ENCODE peak calls at places on chromosomes 16 and 17, in seven cellular contexts. R is endothelial cell; O is mammary epithelial cell; C is iris pigment epithelial cell; K is mucosa of gallbladder; V is CD4-positive, alpha-beta T cell; W is activated CD4-positive, alpha-beta T cell treated with anti-CD3 and anti-CD28 coated beads, Interleukin-2, amount 50 U/mL, for 48 hours. Y is an unnamed sample.

GRCh38 chr16:85181739-85182129 is 69.5 kb upstream of the CIBAR2 start:
- DNase-seq in R (no peak), O (no peak), C (no peak), K (no peak), V (no peak), W (no peak), Y (no peak)

GRCh38 chr16:88662222-88662842 is 559 bp downstream of the MVD start:
- DNase-seq in R (no peak), O (peak; percentile 17), C (no peak), K (no peak), V (no peak), W (no peak), Y (no peak)

GRCh38 chr17:1896243-1897163 is 66.7 kb downstream of the RPA1 start:
- DNase-seq in R (no peak), O (no peak), C (no peak), K (no peak), V (no peak), W (no peak), Y (no peak)

GRCh38 chr17:5555254-5555653 is 29.1 kb downstream of the NLRP1 start:
- DNase-seq in R (no peak), O (peak; percentile 82), C (peak; percentile 46), K (no peak), V (no peak), W (no peak), Y (no peak)

GRCh38 chr16:67652578-67653130 is 7.4 kb downstream of the ACD start:
- DNase-seq in R (no peak), O (peak; percentile 39), C (no peak), K (no peak), V (no peak), W (no peak), Y (no peak)

GRCh38 chr16:1707193-1707790 is 1.3 kb downstream of the MAPK8IP3 start:
- DNase-seq in R (no peak), O (no peak), C (peak; percentile 63), K (no peak), V (no peak), W (no peak), Y (no peak)

GRCh38 chr16:74438492-74438979 is 17.3 kb upstream of the CLEC18B start:
- DNase-seq in R (no peak), O (no peak), C (no peak), K (no peak), V (no peak), W (no peak), Y (no peak)

GRCh38 chr17:80851277-80851925 is 140.2 kb upstream of the CHMP6 start:
- DNase-seq in R (no peak), O (no peak), C (no peak), K (no peak), V (no peak), W (no peak), Y (no peak)

GRCh38 chr16:83813818-83814653 is 6.3 kb downstream of the HSBP1 start:
- DNase-seq in R (no peak), O (peak; percentile 37), C (peak; percentile 81), K (no peak), V (no peak), W (no peak), Y (no peak)

GRCh38 chr16:31001507-31002251 is 8.8 kb downstream of the STX1B start:
- DNase-seq in R (no peak), O (no peak), C (no peak), K (no peak), V (no peak), W (no peak), Y (no peak)

GRCh38 chr17:21551081-21551881 is 141.0 kb upstream of the KCNJ18 start:
- DNase-seq in R (peak; percentile 82), O (peak; percentile 69), C (peak; percentile 92), K (peak; percentile 76), V (peak; percentile 79), W (peak; percentile 72), Y (peak; percentile 75)

GRCh38 chr17:30244853-30245385 is 9.4 kb upstream of the SLC6A4 start:
- DNase-seq in R (no peak), O (peak; percentile 68), C (peak; percentile 19), K (no peak), V (no peak), W (no peak), Y (no peak)

GRCh38 chr16:21268236-21268635 is 9.9 kb downstream of the CRYM start:
- DNase-seq in R (no peak), O (no peak), C (no peak), K (no peak), V (no peak), W (no peak), Y (no peak)

GRCh38 chr16:88631384-88631783 is 7.0 kb upstream of the IL17C start:
- DNase-seq in R (no peak), O (no peak), C (no peak), K (no peak), V (no peak), W (no peak), Y (no peak)

GRCh38 chr17:57195790-57196460 is 60.4 kb upstream of the MSI2 start:
- DNase-seq in R (no peak), O (peak; percentile 98), C (peak; percentile 43), K (no peak), V (no peak), W (no peak), Y (no peak)

GRCh38 chr17:82350182-82351030 is 8.6 kb upstream of the TEX19 start:
- DNase-seq in R (no peak), O (no peak), C (no peak), K (no peak), V (peak; percentile 26), W (peak; percentile 64), Y (no peak)

GRCh38 chr16:9123401-9123800 is 32.0 kb downstream of the HAPSTR1 start:
- DNase-seq in R (no peak), O (no peak), C (no peak), K (no peak), V (no peak), W (no peak), Y (no peak)

GRCh38 chr16:6209355-6209930 is 1111.8 kb upstream of the EEF2KMT start:
- DNase-seq in R (no peak), O (no peak), C (no peak), K (no peak), V (no peak), W (no peak), Y (no peak)

GRCh38 chr16:88593064-88593463 is 22.9 kb downstream of the ZC3H18 start:
- DNase-seq in R (no peak), O (no peak), C (no peak), K (no peak), V (no peak), W (no peak), Y (no peak)

GRCh38 chr16:56203052-56203451 is 11.8 kb downstream of the GNAO1 start:
- DNase-seq in R (no peak), O (peak; percentile 12), C (peak; percentile 30), K (no peak), V (peak; percentile 37), W (peak; percentile 50), Y (peak; percentile 55)

GRCh38 chr17:6485646-6486412 is 41.6 kb downstream of the PIMREG start:
- DNase-seq in R (no peak), O (no peak), C (no peak), K (no peak), V (no peak), W (no peak), Y (no peak)

GRCh38 chr16:75217389-75217851 is 1.4 kb upstream of the CTRB1 start:
- DNase-seq in R (no peak), O (no peak), C (no peak), K (no peak), V (no peak), W (no peak), Y (no peak)

GRCh38 chr17:29155235-29155965 is 24.8 kb downstream of the MYO18A start:
- DNase-seq in R (no peak), O (peak; percentile 85), C (peak; percentile 68), K (peak; percentile 73), V (peak; percentile 43), W (peak; percentile 72), Y (no peak)

GRCh38 chr17:45022655-45023339 is 28.6 kb downstream of the DCAKD start:
- DNase-seq in R (no peak), O (no peak), C (no peak), K (no peak), V (no peak), W (no peak), Y (no peak)

GRCh38 chr17:32498362-32498761 is 11.6 kb downstream of the CDK5R1 start:
- DNase-seq in R (no peak), O (no peak), C (no peak), K (no peak), V (no peak), W (no peak), Y (no peak)

GRCh38 chr17:21002309-21003006 is 40.4 kb downstream of the USP22 start:
- DNase-seq in R (no peak), O (no peak), C (no peak), K (no peak), V (no peak), W (no peak), Y (no peak)

GRCh38 chr17:47427985-47428384 is 102.9 kb upstream of the NPEPPS start:
- DNase-seq in R (no peak), O (no peak), C (no peak), K (no peak), V (no peak), W (no peak), Y (no peak)

GRCh38 chr17:77298811-77299210 is 158.0 kb downstream of the SEC14L1 start:
- DNase-seq in R (no peak), O (no peak), C (no peak), K (no peak), V (no peak), W (no peak), Y (no peak)

GRCh38 chr16:50303605-50304466 is 37.5 kb downstream of the ADCY7 start:
- DNase-seq in R (no peak), O (no peak), C (peak; percentile 89), K (no peak), V (no peak), W (no peak), Y (no peak)

GRCh38 chr16:11585460-11586374 is 1.0 kb downstream of the LITAF start:
- DNase-seq in R (no peak), O (peak; percentile 33), C (no peak), K (no peak), V (peak; percentile 33), W (no peak), Y (peak; percentile 18)

GRCh38 chr17:6936370-6937028 is 59.4 kb upstream of the ALOX12 start:
- DNase-seq in R (no peak), O (no peak), C (no peak), K (peak; percentile 26), V (no peak), W (no peak), Y (no peak)

GRCh38 chr16:55628306-55628968 is 27.4 kb upstream of the SLC6A2 start:
- DNase-seq in R (no peak), O (no peak), C (no peak), K (no peak), V (no peak), W (no peak), Y (no peak)

GRCh38 chr17:19714542-19715411 is 1.6 kb downstream of the SLC47A2 start:
- DNase-seq in R (no peak), O (no peak), C (no peak), K (peak; percentile 53), V (no peak), W (no peak), Y (no peak)

GRCh38 chr17:56994009-56994792 is 16.3 kb downstream of the SCPEP1 start:
- DNase-seq in R (no peak), O (no peak), C (peak; percentile 41), K (no peak), V (no peak), W (no peak), Y (no peak)

GRCh38 chr17:72455562-72455961 is 334.7 kb downstream of the SOX9 start:
- DNase-seq in R (no peak), O (no peak), C (no peak), K (no peak), V (no peak), W (no peak), Y (no peak)

GRCh38 chr16:62755938-62756337 is 719.7 kb upstream of the CDH8 start:
- DNase-seq in R (no peak), O (no peak), C (no peak), K (no peak), V (no peak), W (no peak), Y (no peak)